ENCODE peak calls at places on chromosome 3, in eight cellular contexts. P, F, W, E, U, B, R and G are unnamed samples.
A peak's percentile ranks its signal among the peaks of the same experiment; 100 is the strongest.

GRCh38 chr3:15553749-15554148 is 32.2 kb upstream of the COLQ start:
- DNase-seq in P (no peak), F (no peak), W (no peak), E (no peak), U (no peak), B (no peak), R (no peak), G (no peak)

GRCh38 chr3:149658444-149659172 is 783 bp upstream of the WWTR1 start:
- DNase-seq in P (peak; percentile 62), F (no peak), W (no peak), E (peak; percentile 19), U (peak; percentile 70), B (peak; percentile 23), R (peak; percentile 85), G (peak; percentile 90)

GRCh38 chr3:113773381-113773780 is 26.5 kb downstream of the ATP6V1A start:
- DNase-seq in P (no peak), F (no peak), W (peak; percentile 38), E (no peak), U (no peak), B (no peak), R (peak; percentile 61), G (peak; percentile 60)

GRCh38 chr3:171980578-171981270 is 58.7 kb upstream of the FNDC3B start:
- DNase-seq in P (no peak), F (no peak), W (no peak), E (peak; percentile 98), U (no peak), B (no peak), R (peak; percentile 79), G (no peak)

GRCh38 chr3:124935794-124936542 is 1.4 kb upstream of the MUC13 start:
- DNase-seq in P (no peak), F (no peak), W (no peak), E (no peak), U (no peak), B (no peak), R (no peak), G (no peak)

GRCh38 chr3:45066109-45066801 is 40.2 kb downstream of the CLEC3B start:
- DNase-seq in P (no peak), F (no peak), W (no peak), E (no peak), U (no peak), B (no peak), R (no peak), G (no peak)

GRCh38 chr3:18061737-18062136 is 319.3 kb upstream of the TBC1D5 start:
- DNase-seq in P (no peak), F (no peak), W (no peak), E (no peak), U (no peak), B (no peak), R (no peak), G (no peak)

GRCh38 chr3:127750226-127751031 is 71.9 kb downstream of the MGLL start:
- DNase-seq in P (peak; percentile 43), F (no peak), W (peak; percentile 58), E (no peak), U (no peak), B (no peak), R (peak; percentile 73), G (peak; percentile 69)

GRCh38 chr3:138187296-138188012 is at the start of gene ARMC8:
- DNase-seq in P (peak; percentile 67), F (peak; percentile 43), W (no peak), E (no peak), U (peak; percentile 56), B (no peak), R (peak; percentile 60), G (peak; percentile 76)

GRCh38 chr3:111351334-111351733 is 190.7 kb upstream of the CD96 start:
- DNase-seq in P (no peak), F (no peak), W (no peak), E (no peak), U (no peak), B (no peak), R (no peak), G (peak; percentile 35)

GRCh38 chr3:188335656-188336055 is 181.7 kb downstream of the LPP start:
- DNase-seq in P (no peak), F (no peak), W (no peak), E (no peak), U (no peak), B (no peak), R (no peak), G (no peak)

GRCh38 chr3:196192036-196193001 is 18.9 kb downstream of the ZDHHC19 start:
- DNase-seq in P (peak; percentile 23), F (peak; percentile 33), W (no peak), E (no peak), U (no peak), B (peak; percentile 68), R (no peak), G (no peak)

GRCh38 chr3:105274958-105275357 is 91.8 kb upstream of the ALCAM start:
- DNase-seq in P (no peak), F (no peak), W (peak; percentile 70), E (no peak), U (no peak), B (no peak), R (peak; percentile 27), G (peak; percentile 58)

GRCh38 chr3:161770532-161771386 is 274.2 kb downstream of the OTOL1 start:
- DNase-seq in P (no peak), F (no peak), W (peak; percentile 67), E (no peak), U (no peak), B (peak; percentile 1), R (no peak), G (peak; percentile 67)

GRCh38 chr3:52350981-52351761 is 35.1 kb downstream of the DNAH1 start:
- DNase-seq in P (no peak), F (no peak), W (no peak), E (no peak), U (no peak), B (no peak), R (no peak), G (no peak)

GRCh38 chr3:71304684-71305083 is 278.8 kb downstream of the FOXP1 start:
- DNase-seq in P (no peak), F (no peak), W (no peak), E (no peak), U (no peak), B (no peak), R (peak; percentile 74), G (peak; percentile 63)

GRCh38 chr3:172155880-172156279 is 116.5 kb downstream of the FNDC3B start:
- DNase-seq in P (no peak), F (no peak), W (no peak), E (no peak), U (no peak), B (no peak), R (no peak), G (no peak)

GRCh38 chr3:46864051-46864881 is 1.0 kb upstream of the MYL3 start:
- DNase-seq in P (no peak), F (no peak), W (no peak), E (no peak), U (no peak), B (no peak), R (no peak), G (no peak)

GRCh38 chr3:106399773-106400172 is 531.0 kb upstream of the CBLB start:
- DNase-seq in P (no peak), F (no peak), W (no peak), E (no peak), U (no peak), B (no peak), R (no peak), G (no peak)

GRCh38 chr3:149385617-149386298 is 8.3 kb upstream of the TM4SF1 start:
- DNase-seq in P (peak; percentile 72), F (no peak), W (no peak), E (no peak), U (no peak), B (no peak), R (no peak), G (no peak)

GRCh38 chr3:53845103-53845880 is 927 bp downstream of the CHDH start:
- DNase-seq in P (peak; percentile 64), F (no peak), W (no peak), E (no peak), U (peak; percentile 59), B (no peak), R (peak; percentile 29), G (peak; percentile 72)

GRCh38 chr3:100954990-100955389 is 38.2 kb downstream of the ABI3BP start:
- DNase-seq in P (no peak), F (no peak), W (peak; percentile 95), E (no peak), U (no peak), B (no peak), R (peak; percentile 75), G (peak; percentile 58)

GRCh38 chr3:110341047-110341446 is 730.6 kb upstream of the NECTIN3 start:
- DNase-seq in P (no peak), F (no peak), W (no peak), E (no peak), U (no peak), B (no peak), R (peak; percentile 14), G (peak; percentile 14)

GRCh38 chr3:6654670-6655069 is 206.2 kb upstream of the GRM7 start:
- DNase-seq in P (no peak), F (no peak), W (no peak), E (no peak), U (no peak), B (no peak), R (no peak), G (no peak)

GRCh38 chr3:185837409-185837808 is 12.6 kb upstream of the IGF2BP2 start:
- DNase-seq in P (no peak), F (no peak), W (no peak), E (no peak), U (no peak), B (no peak), R (peak; percentile 83), G (no peak)

GRCh38 chr3:159266779-159267178 is 464.9 kb downstream of the MFSD1 start:
- DNase-seq in P (peak; percentile 49), F (no peak), W (no peak), E (peak; percentile 23), U (peak; percentile 38), B (peak; percentile 10), R (peak; percentile 18), G (peak; percentile 26)

GRCh38 chr3:23865595-23866396 is 51.0 kb downstream of the NKIRAS1 start:
- DNase-seq in P (peak; percentile 29), F (no peak), W (no peak), E (no peak), U (no peak), B (no peak), R (peak; percentile 71), G (peak; percentile 15)

GRCh38 chr3:8651418-8652322 is 7.1 kb upstream of the SSUH2 start:
- DNase-seq in P (no peak), F (no peak), W (no peak), E (no peak), U (no peak), B (no peak), R (no peak), G (no peak)

GRCh38 chr3:102451556-102451955 is 16.7 kb downstream of the ZPLD1 start:
- DNase-seq in P (no peak), F (no peak), W (no peak), E (no peak), U (no peak), B (no peak), R (no peak), G (no peak)

GRCh38 chr3:24475945-24476344 is 18.7 kb downstream of the THRB start:
- DNase-seq in P (no peak), F (no peak), W (no peak), E (no peak), U (no peak), B (no peak), R (no peak), G (no peak)

GRCh38 chr3:30511524-30512278 is 94.7 kb upstream of the TGFBR2 start:
- DNase-seq in P (no peak), F (no peak), W (peak; percentile 100), E (peak; percentile 27), U (no peak), B (peak; percentile 29), R (peak; percentile 97), G (peak; percentile 72)

GRCh38 chr3:159711560-159712333 is 276.9 kb upstream of the IL12A start:
- DNase-seq in P (no peak), F (no peak), W (peak; percentile 73), E (no peak), U (no peak), B (no peak), R (peak; percentile 96), G (peak; percentile 79)

GRCh38 chr3:156389151-156389760 is 165.7 kb downstream of the SSR3 start:
- DNase-seq in P (peak; percentile 94), F (no peak), W (no peak), E (no peak), U (no peak), B (no peak), R (no peak), G (peak; percentile 8)